ENCODE peak calls at places on chromosome 9, in five cellular contexts. H is IMR-90, G is uterus, B is ovary, A is right lobe of liver. Y is an unnamed sample.

GRCh38 chr9:15333376-15333881 is 26.4 kb upstream of the TTC39B start:
- DNase-seq in G (no peak), B (no peak), H (no peak), A (peak; percentile 42), Y (no peak)

GRCh38 chr9:35518212-35518917 is 28.5 kb downstream of the RUSC2 start:
- DNase-seq in B (no peak), H (peak; percentile 94), G (no peak), A (peak; percentile 51), Y (no peak)

GRCh38 chr9:35909687-35910612 is 660 bp downstream of the SPAAR start:
- DNase-seq in H (no peak), B (no peak), G (no peak), A (no peak), Y (no peak)

GRCh38 chr9:109286571-109286977 is 34.3 kb downstream of the EPB41L4B start:
- DNase-seq in G (no peak), B (no peak), A (no peak), H (peak; percentile 33), Y (no peak)

GRCh38 chr9:109314011-109314531 is 6.8 kb downstream of the EPB41L4B start:
- DNase-seq in A (peak; percentile 64), B (no peak), H (no peak), G (no peak), Y (no peak)

GRCh38 chr9:22649384-22649783 is 202.8 kb downstream of the DMRTA1 start:
- DNase-seq in G (no peak), A (no peak), B (no peak), H (peak; percentile 25), Y (no peak)

GRCh38 chr9:29826421-29826820 is 2253.1 kb upstream of the C9orf72 start:
- DNase-seq in G (no peak), A (no peak), H (no peak), B (no peak), Y (no peak)

GRCh38 chr9:133210609-133211008 is 1.6 kb upstream of the OBP2B start:
- DNase-seq in A (no peak), H (no peak), B (no peak), G (no peak), Y (peak; percentile 80)

GRCh38 chr9:11149065-11149464 is 536.3 kb upstream of the PTPRD start:
- DNase-seq in B (no peak), G (no peak), H (no peak), A (no peak), Y (no peak)

GRCh38 chr9:93304574-93305496 is 120.9 kb downstream of the WNK2 start:
- DNase-seq in A (no peak), B (peak; percentile 57), G (peak; percentile 36), H (peak; percentile 41), Y (peak; percentile 87)

GRCh38 chr9:61671276-61671973 is 481.6 kb downstream of the SPATA31A7 start:
- DNase-seq in B (no peak), A (peak; percentile 39), H (no peak), G (no peak), Y (no peak)

GRCh38 chr9:89548210-89548609 is 50.3 kb upstream of the SEMA4D start:
- DNase-seq in H (no peak), B (no peak), A (peak; percentile 39), G (no peak), Y (no peak)

GRCh38 chr9:79447760-79448159 is 124.0 kb upstream of the TLE4 start:
- DNase-seq in G (no peak), B (no peak), H (no peak), A (no peak), Y (no peak)

GRCh38 chr9:96015876-96016686 is 140.6 kb downstream of the ERCC6L2 start:
- DNase-seq in B (no peak), G (no peak), H (peak; percentile 12), A (no peak), Y (no peak)

GRCh38 chr9:94181782-94182181 is 77.3 kb upstream of the ZNF169 start:
- DNase-seq in H (no peak), G (no peak), A (no peak), B (no peak), Y (no peak)

GRCh38 chr9:127598839-127599549 is 13.1 kb upstream of the STXBP1 start:
- DNase-seq in B (no peak), A (no peak), G (no peak), H (no peak), Y (no peak)

GRCh38 chr9:38153910-38154291 is 84.9 kb upstream of the SHB start:
- DNase-seq in G (no peak), B (no peak), A (no peak), H (no peak), Y (no peak)

GRCh38 chr9:72856985-72857631 is 95.7 kb downstream of the ALDH1A1 start:
- DNase-seq in G (peak; percentile 47), B (peak; percentile 25), A (no peak), H (peak; percentile 56), Y (no peak)

GRCh38 chr9:4298255-4299005 is 1.4 kb downstream of the GLIS3 start:
- DNase-seq in A (peak; percentile 63), G (no peak), B (peak; percentile 59), H (peak; percentile 27), Y (peak; percentile 87)

GRCh38 chr9:127105805-127106492 is 16.5 kb downstream of the ANGPTL2 start:
- DNase-seq in G (no peak), A (no peak), H (no peak), B (no peak), Y (no peak)

GRCh38 chr9:34381323-34381722 is 4.6 kb upstream of the MYORG start:
- DNase-seq in B (peak; percentile 32), G (no peak), H (no peak), A (no peak), Y (peak; percentile 85)

GRCh38 chr9:115672477-115673316 is 480.9 kb upstream of the PAPPA start:
- DNase-seq in G (peak; percentile 21), B (no peak), H (peak; percentile 99), A (no peak), Y (no peak)

GRCh38 chr9:2623046-2623865 is 1.7 kb downstream of the VLDLR start:
- DNase-seq in H (peak; percentile 59), B (peak; percentile 79), A (peak; percentile 70), G (peak; percentile 73), Y (peak; percentile 84)

GRCh38 chr9:9912459-9912858 is 700.3 kb downstream of the PTPRD start:
- DNase-seq in H (no peak), B (no peak), G (no peak), A (no peak), Y (no peak)

GRCh38 chr9:114409103-114409780 is 21.5 kb upstream of the AKNA start:
- DNase-seq in H (peak; percentile 60), B (no peak), G (no peak), A (no peak), Y (no peak)

GRCh38 chr9:109468927-109469326 is 29.2 kb downstream of the PTPN3 start:
- DNase-seq in A (no peak), H (no peak), B (no peak), G (no peak), Y (no peak)

GRCh38 chr9:132025766-132026165 is 53.9 kb downstream of the MED27 start:
- DNase-seq in G (no peak), H (no peak), A (no peak), B (no peak), Y (no peak)

GRCh38 chr9:128072144-128073021 is 4.4 kb downstream of the SLC25A25 start:
- DNase-seq in A (peak; percentile 81), H (peak; percentile 73), B (peak; percentile 91), G (peak; percentile 90), Y (peak; percentile 97)

GRCh38 chr9:110066929-110067716 is 140.8 kb downstream of the C9orf152 start:
- DNase-seq in H (no peak), G (no peak), B (no peak), A (no peak), Y (no peak)

GRCh38 chr9:14346301-14346721 is 32.4 kb upstream of the NFIB start:
- DNase-seq in A (no peak), H (no peak), G (no peak), B (no peak), Y (no peak)

GRCh38 chr9:136314056-136314416 is 10.1 kb upstream of the CCDC187 start:
- DNase-seq in G (no peak), A (no peak), B (no peak), H (no peak), Y (no peak)

GRCh38 chr9:136311433-136312375 is 7.8 kb upstream of the CCDC187 start:
- DNase-seq in B (no peak), H (no peak), A (no peak), G (no peak), Y (no peak)

GRCh38 chr9:136312436-136312835 is 8.5 kb upstream of the CCDC187 start:
- DNase-seq in A (no peak), H (peak; percentile 58), G (no peak), B (peak; percentile 70), Y (no peak)

GRCh38 chr9:136314944-136315343 is 11.1 kb upstream of the CCDC187 start:
- DNase-seq in B (no peak), H (no peak), A (no peak), G (no peak), Y (no peak)

GRCh38 chr9:136313111-136314055 is 9.5 kb upstream of the CCDC187 start:
- DNase-seq in B (no peak), G (no peak), A (no peak), H (no peak), Y (no peak)
- TF ChIP-seq CTCF in B (no peak), G (no peak), A (no peak), H (no peak), Y (no peak)

DNA sequence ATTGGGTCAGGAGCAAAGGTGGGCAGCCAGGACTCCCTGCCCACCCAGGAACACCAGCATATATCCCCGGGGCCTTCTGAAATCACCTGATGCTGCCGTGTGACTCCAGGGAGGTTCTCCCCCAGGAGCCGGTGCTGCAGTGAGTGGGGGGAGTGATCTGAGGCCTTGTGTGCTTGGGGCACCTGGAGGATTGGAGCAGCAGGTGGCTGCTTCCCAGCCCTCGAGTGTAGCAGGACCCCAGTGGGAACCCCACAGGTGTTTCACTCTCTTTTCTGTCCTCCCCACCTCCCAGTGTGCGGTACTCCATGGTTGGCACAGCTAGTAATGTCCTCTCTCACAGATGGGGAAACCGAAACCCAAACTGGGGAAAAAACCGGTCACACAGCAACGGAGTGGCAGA is 20.4 kb downstream of the NCS1 start:
- DNase-seq in G (no peak), B (no peak), A (no peak), H (no peak), Y (no peak)
- H3K4me3 ChIP-seq in G (no peak overlapping the region), B (no peak overlapping the region), A (no peak overlapping the region), H (no peak overlapping the region), Y (no peak overlapping the region)

DNA sequence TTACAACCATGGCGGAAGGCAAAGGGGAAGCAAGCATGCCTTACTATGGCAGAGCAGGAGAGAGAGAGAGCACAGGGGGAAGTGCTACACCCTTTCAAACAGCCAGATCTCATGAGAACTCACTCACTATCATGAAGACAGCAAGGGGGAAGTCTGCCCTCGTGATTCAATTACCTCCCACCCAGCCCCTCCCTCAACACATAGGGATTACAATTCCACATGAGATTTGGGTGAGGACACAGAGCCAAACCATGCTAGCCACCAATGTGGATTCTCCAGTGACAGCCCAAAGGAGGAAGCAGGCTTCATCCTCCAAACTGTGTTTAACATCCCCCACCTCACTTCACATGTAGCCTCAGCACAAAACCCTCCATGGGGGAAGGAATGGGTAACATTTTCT is 563.7 kb downstream of the CDK5RAP2 start:
- DNase-seq in A (no peak), G (no peak), B (no peak), H (no peak), Y (no peak)
- TF ChIP-seq CTCF in A (no peak), G (no peak), B (no peak), H (no peak), Y (no peak)

GRCh38 chr9:113350338-113350672 is 964 bp downstream of the BSPRY start:
- DNase-seq in A (no peak), B (no peak), G (no peak), H (no peak), Y (no peak)
- H3K4me3 ChIP-seq in A (no peak overlapping the region), B (no peak overlapping the region), G (no peak overlapping the region), H (no peak overlapping the region), Y (no peak overlapping the region)

GRCh38 chr9:121985792-121986494 is 107.2 kb downstream of the TTLL11 start:
- DNase-seq in G (no peak), H (no peak), B (no peak), A (no peak), Y (peak; percentile 50)
- TF ChIP-seq CTCF in G (no peak), H (no peak), B (no peak), A (no peak), Y (no peak)